ENCODE peak calls at places on chromosomes 3 and 15, in six cellular contexts. V is foreskin fibroblast; C is CD8-positive, alpha-beta memory T cell; S is IMR-90; N is naive thymus-derived CD4-positive, alpha-beta T cell; H is heart left ventricle. E is an unnamed sample.
A peak's percentile ranks its signal among the peaks of the same experiment; 100 is the strongest.

GRCh38 chr3:4906107-4906621 is 73.1 kb upstream of the BHLHE40 start:
- DNase-seq in C (no peak), H (no peak), N (no peak), S (peak; percentile 36), V (peak; percentile 12), E (peak; percentile 48)

GRCh38 chr3:193719735-193720134 is 126.7 kb downstream of the OPA1 start:
- DNase-seq in N (no peak), C (no peak), H (no peak), V (no peak), S (no peak), E (no peak)

GRCh38 chr3:31868246-31868645 is 112.8 kb downstream of the OSBPL10 start:
- DNase-seq in V (no peak), H (no peak), S (no peak), N (no peak), C (no peak), E (no peak)

GRCh38 chr3:33050084-33050653 is 46.8 kb downstream of the GLB1 start:
- DNase-seq in V (no peak), C (no peak), N (no peak), H (no peak), S (no peak), E (no peak)

GRCh38 chr3:27960133-27960532 is 238.0 kb upstream of the EOMES start:
- DNase-seq in C (no peak), S (peak; percentile 1), H (no peak), V (peak; percentile 51), N (no peak), E (no peak)

GRCh38 chr15:62594017-62594416 is 428.9 kb upstream of the C2CD4B start:
- DNase-seq in N (no peak), C (no peak), S (no peak), H (no peak), V (peak; percentile 49), E (no peak)

GRCh38 chr15:85625856-85626255 is 168.9 kb downstream of the KLHL25 start:
- DNase-seq in V (peak; percentile 74), H (no peak), C (no peak), S (peak; percentile 96), N (peak; percentile 11), E (peak; percentile 74)

GRCh38 chr3:71121429-71122167 is 461.9 kb downstream of the FOXP1 start:
- DNase-seq in S (no peak), V (no peak), H (no peak), N (no peak), C (no peak), E (no peak)

GRCh38 chr3:57025237-57025636 is 35.2 kb upstream of the SPATA12 start:
- DNase-seq in C (no peak), V (no peak), H (no peak), S (no peak), N (no peak), E (no peak)

GRCh38 chr3:197878427-197878826 is 71.6 kb upstream of the RPL35A start:
- DNase-seq in V (no peak), C (no peak), H (no peak), S (no peak), N (no peak), E (peak; percentile 22)

GRCh38 chr3:197877902-197878301 is 72.1 kb upstream of the RPL35A start:
- DNase-seq in C (no peak), V (no peak), N (no peak), H (no peak), S (no peak), E (no peak)

GRCh38 chr3:197874653-197875052 is 75.3 kb upstream of the RPL35A start:
- DNase-seq in S (no peak), C (no peak), H (no peak), N (no peak), V (no peak), E (no peak)

GRCh38 chr3:197873329-197873728 is 76.7 kb upstream of the RPL35A start:
- DNase-seq in N (no peak), S (no peak), H (no peak), C (no peak), V (no peak), E (no peak)

GRCh38 chr3:197874064-197874463 is 75.9 kb upstream of the RPL35A start:
- DNase-seq in H (no peak), C (no peak), S (no peak), N (no peak), V (no peak), E (no peak)
- H3K4me3 ChIP-seq in H (no peak overlapping the region), C (no peak overlapping the region), S (no peak overlapping the region), N (no peak overlapping the region), V (no peak overlapping the region), E (no peak overlapping the region)

DNA sequence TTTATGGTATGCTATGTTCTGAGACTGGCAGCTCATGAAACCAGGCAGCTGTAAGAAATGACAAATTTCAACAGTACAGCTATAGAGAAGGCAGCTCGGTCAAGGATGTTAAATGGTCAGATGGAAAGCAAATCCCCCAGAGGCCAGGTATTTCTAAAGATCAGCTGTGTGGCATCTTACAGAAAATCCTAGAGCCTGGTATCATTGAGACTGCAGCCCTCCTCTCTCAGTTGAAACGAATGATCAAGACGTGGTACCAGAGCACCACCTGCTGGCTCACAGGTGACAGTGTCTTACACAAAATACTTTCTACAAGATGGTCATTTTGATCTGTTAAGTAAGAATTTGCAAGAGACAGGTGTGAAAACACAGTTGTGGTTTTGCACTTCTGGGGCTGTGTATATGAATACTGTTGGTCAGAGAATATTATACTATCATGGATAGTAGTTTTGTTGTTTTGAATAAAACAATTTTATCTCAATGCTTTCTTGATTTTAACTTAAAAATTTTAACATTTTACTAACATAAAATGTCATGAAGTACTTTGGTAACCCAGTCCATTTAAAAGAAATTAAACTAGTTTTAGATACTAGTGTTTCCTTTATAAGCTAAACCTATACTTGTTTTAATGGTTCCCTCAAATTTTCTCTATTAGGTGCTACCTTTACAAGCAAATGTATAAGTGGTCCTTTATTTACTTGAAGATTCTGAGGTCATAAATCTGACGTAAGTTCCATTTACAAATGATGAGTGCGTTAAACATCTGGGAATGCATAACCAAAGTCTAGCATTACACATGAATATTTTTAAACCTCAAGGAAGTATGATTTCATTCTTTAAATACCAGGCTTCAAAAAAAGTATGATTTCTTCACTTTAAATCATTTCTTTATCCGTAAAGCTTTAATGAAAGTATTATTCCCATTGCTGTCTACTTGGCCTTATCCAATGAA is 121.9 kb downstream of the PDZRN3 start:
- DNase-seq in H (peak; percentile 52), S (peak; percentile 98), C (peak; percentile 8), N (peak; percentile 21), V (peak; percentile 86), E (peak; percentile 65)
- H3K4me3 ChIP-seq in H (no peak overlapping the region), S (no peak overlapping the region), C (no peak overlapping the region), N (no peak overlapping the region), V (no peak overlapping the region), E (no peak overlapping the region)

GRCh38 chr15:67100124-67100791 is 34.9 kb downstream of the SMAD3 start:
- DNase-seq in N (no peak), H (no peak), C (no peak), S (no peak), V (no peak), E (no peak)
- H3K4me3 ChIP-seq in N (peak overlapping the region; percentile 23), H (no peak overlapping the region), C (no peak overlapping the region), S (no peak overlapping the region), V (no peak overlapping the region), E (no peak overlapping the region)

DNA sequence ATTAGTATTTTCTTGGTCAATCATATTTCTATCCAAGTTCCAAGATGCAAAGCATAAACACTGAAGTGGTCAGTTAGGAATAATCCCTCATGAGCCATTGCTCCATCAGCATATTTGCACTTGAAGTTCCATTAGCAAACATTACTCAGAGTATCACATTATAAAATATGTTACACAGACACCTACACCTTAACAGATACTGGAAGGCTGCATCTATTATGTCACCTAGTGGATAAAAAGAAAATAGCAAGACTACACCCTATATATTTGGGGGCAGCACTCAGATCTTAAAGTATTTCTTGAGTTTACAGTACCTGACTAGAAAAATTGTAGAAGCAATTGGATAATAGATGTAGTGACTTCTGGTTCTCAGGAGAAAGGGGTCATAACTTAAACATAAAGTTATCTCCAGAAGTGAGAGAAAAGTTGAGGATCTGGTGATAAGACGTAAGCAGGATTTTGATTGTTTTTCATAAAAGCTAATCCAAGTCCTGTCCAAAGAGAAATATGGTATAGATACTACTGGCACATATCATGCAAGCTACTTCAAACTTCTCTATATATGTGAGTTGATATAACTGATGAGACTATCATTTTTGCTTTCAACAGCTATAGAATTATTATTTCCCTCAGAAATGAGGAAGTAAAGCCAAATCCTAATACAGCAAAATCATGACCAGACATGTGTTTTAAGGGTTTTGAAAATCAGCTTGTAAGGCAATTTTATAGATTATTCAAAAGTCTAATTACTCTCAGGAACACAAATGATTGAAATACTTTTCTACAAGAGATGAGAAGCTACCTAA is 422.2 kb downstream of the GBE1 start:
- DNase-seq in S (peak; percentile 6), C (no peak), V (peak; percentile 11), H (no peak), N (no peak), E (peak; percentile 14)
- H3K4me3 ChIP-seq in S (no peak overlapping the region), C (no peak overlapping the region), V (no peak overlapping the region), H (no peak overlapping the region), N (no peak overlapping the region), E (no peak overlapping the region)

DNA sequence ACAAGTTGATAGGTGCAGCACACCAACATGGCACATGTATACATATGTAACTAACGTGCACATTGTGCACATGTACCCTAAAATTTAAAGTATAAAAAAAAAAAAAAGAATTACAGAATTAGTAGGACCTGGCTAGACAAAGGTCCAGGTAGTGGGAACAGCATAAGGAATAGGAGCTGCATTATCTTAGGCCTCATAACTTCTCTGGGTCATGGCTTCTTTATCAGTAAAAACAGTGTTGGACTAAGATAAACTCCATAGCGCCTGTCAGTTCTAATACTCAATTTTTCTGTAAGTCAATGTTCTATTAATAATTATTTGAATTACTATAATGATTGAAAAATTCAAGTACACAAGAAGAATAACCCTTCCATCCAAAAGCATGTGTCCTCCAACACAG is 98.3 kb downstream of the HERC1 start:
- DNase-seq in H (no peak), C (no peak), S (no peak), V (no peak), N (no peak), E (no peak)
- H3K4me3 ChIP-seq in H (no peak overlapping the region), C (no peak overlapping the region), S (no peak overlapping the region), V (no peak overlapping the region), N (no peak overlapping the region), E (no peak overlapping the region)

DNA sequence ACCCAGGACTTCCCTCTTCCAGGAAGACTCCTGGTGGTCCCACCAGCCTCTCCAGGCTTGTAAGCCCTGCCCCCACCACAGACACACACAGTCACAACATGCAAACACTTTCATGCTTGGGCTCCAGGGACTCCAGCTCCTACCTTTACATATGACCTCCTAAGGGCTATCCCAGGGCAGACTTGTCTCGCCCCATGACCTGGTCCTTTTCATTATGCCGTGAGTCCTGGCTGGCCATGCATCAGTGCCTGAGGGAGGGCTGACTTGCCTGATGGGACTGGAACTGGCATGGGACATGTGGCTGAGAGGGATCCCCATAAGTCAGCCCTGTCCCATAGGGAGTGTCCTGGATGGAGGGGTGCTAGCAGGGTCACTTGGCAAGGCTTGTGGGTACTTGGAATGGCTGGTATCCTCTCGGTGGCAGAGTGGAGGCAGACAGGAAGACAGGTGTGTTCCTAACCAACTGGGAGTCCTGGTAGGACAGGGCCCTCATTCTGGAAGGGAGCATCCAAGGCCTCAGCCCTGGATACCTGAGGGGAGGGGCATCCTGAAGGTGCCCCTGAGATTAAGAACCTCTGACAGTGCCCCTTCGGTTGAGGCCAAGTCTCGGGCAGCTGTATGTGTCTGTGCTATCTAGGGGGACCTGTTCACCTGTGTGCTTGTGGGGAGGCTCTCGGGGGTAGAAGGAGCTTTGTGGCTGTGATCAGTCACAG is 540 bp upstream of the HHATL start:
- DNase-seq in C (no peak), V (no peak), S (no peak), H (no peak), N (no peak), E (no peak)
- H3K4me3 ChIP-seq in C (no peak overlapping the region), V (no peak overlapping the region), S (no peak overlapping the region), H (no peak overlapping the region), N (no peak overlapping the region), E (no peak overlapping the region)

E was measured in Jurkat, Clone E6-1.